ENCODE peak calls at places on chromosome 15, in four cellular contexts. F, K, T and E are unnamed samples.

GRCh38 chr15:35603298-35603697 is 57.3 kb upstream of the DPH6 start:
- DNase-seq in T (no peak), F (no peak), K (peak; percentile 61), E (no peak)

GRCh38 chr15:63985221-63986184 is 60.8 kb downstream of the DAPK2 start:
- DNase-seq in T (peak; percentile 79), F (peak; percentile 48), K (no peak), E (no peak)

GRCh38 chr15:33031324-33031736 is 163.2 kb downstream of the FMN1 start:
- DNase-seq in K (peak; percentile 61), F (no peak), T (no peak), E (no peak)

GRCh38 chr15:94029495-94029894 is 201.9 kb upstream of the MCTP2 start:
- DNase-seq in K (no peak), F (no peak), T (no peak), E (no peak)

GRCh38 chr15:96403932-96404331 is 73.4 kb downstream of the NR2F2 start:
- DNase-seq in K (no peak), T (no peak), F (no peak), E (no peak)

GRCh38 chr15:43105077-43105769 is 615 bp downstream of the UBR1 start:
- DNase-seq in F (peak; percentile 11), K (no peak), T (no peak), E (no peak)

GRCh38 chr15:82108489-82109078 is 62.8 kb upstream of the MEX3B start:
- DNase-seq in T (peak; percentile 32), K (no peak), F (peak; percentile 61), E (peak; percentile 68)

GRCh38 chr15:80199869-80200268 is 47.1 kb downstream of the FAH start:
- DNase-seq in T (no peak), K (no peak), F (no peak), E (no peak)

GRCh38 chr15:88032787-88033186 is 223.8 kb downstream of the NTRK3 start:
- DNase-seq in K (no peak), F (no peak), T (no peak), E (no peak)

GRCh38 chr15:62941719-62942118 is 100.8 kb upstream of the TPM1 start:
- DNase-seq in F (no peak), K (no peak), T (no peak), E (no peak)

GRCh38 chr15:62940359-62940754 is 102.2 kb upstream of the TPM1 start:
- DNase-seq in F (no peak), K (no peak), T (no peak), E (no peak)

GRCh38 chr15:62940755-62941361 is 101.7 kb upstream of the TPM1 start:
- DNase-seq in F (no peak), K (peak; percentile 89), T (peak; percentile 87), E (no peak)

GRCh38 chr15:62935300-62936081 is 107.1 kb upstream of the TPM1 start:
- DNase-seq in K (no peak), T (no peak), F (peak; percentile 40), E (no peak)

GRCh38 chr15:62938825-62939224 is 103.7 kb upstream of the TPM1 start:
- DNase-seq in K (no peak), T (no peak), F (no peak), E (no peak)
- TF ChIP-seq CTCF in K (no peak), T (no peak), F (no peak), E (no peak)

GRCh38 chr15:61750271-61751084 is 309.8 kb downstream of the VPS13C start:
- DNase-seq in F (no peak), K (no peak), T (no peak), E (no peak)
- TF ChIP-seq CTCF in F (no peak), K (no peak), T (no peak), E (no peak)

GRCh38 chr15:44536298-44536961 is 517 bp upstream of the EIF3J start:
- DNase-seq in F (peak; percentile 92), K (peak; percentile 62), T (peak; percentile 90), E (peak; percentile 88)
- TF ChIP-seq CTCF in F (peak; percentile 48), K (peak; percentile 9), T (peak; percentile 48), E (no peak)

GRCh38 chr15:44295909-44296420 is 7.4 kb downstream of the GOLM2 start:
- DNase-seq in K (no peak), F (no peak), T (no peak), E (no peak)

GRCh38 chr15:44300567-44300966 is 12.0 kb downstream of the GOLM2 start:
- DNase-seq in F (no peak), T (no peak), K (no peak), E (no peak)

GRCh38 chr15:44299997-44300396 is 11.5 kb downstream of the GOLM2 start:
- DNase-seq in F (no peak), T (no peak), K (no peak), E (no peak)

GRCh38 chr15:44296625-44297524 is 8.4 kb downstream of the GOLM2 start:
- DNase-seq in K (no peak), F (peak; percentile 8), T (no peak), E (no peak)

GRCh38 chr15:44298878-44299277 is 10.4 kb downstream of the GOLM2 start:
- DNase-seq in T (no peak), F (no peak), K (no peak), E (no peak)
- TF ChIP-seq CTCF in T (no peak), F (peak; percentile 32), K (peak; percentile 46), E (peak; percentile 41)

GRCh38 chr15:98781838-98782237 is 133.5 kb downstream of the IGF1R start:
- DNase-seq in K (no peak), T (no peak), F (no peak), E (no peak)

GRCh38 chr15:98777426-98777825 is 129.1 kb downstream of the IGF1R start:
- DNase-seq in F (no peak), T (no peak), K (no peak), E (no peak)

GRCh38 chr15:98778263-98778959 is 130.1 kb downstream of the IGF1R start:
- DNase-seq in K (no peak), F (no peak), T (no peak), E (no peak)

GRCh38 chr15:98778960-98779359 is 130.6 kb downstream of the IGF1R start:
- DNase-seq in F (no peak), T (no peak), K (no peak), E (no peak)

DNA sequence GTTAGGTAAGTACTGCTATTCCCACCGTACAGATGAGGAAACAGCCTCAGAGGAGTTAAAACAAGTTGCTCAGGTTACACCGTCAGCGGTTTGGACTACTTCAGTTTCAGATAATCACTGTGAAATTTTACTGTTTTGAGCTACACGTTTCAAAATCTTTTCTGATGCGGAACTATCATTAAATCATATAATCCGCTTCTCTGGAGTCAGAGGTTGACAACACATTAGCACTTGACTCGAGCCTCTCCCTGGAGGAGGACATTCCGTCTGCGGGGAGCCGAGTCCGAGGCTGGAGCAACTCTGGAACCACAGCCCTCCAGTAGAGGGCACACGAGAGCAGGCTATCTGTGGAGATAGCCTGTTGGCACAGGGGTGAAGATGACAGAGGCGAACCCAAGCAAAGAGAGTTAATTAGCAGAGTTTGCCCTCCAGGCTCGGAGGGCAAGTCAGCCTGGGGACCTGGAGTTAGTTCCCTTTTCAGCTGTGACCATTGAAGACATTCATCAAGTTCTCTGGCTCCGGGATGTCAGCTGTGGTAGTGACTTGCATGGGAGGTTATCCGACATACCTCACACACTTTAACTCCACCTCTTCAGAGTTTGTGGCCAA is 131.2 kb downstream of the IGF1R start:
- DNase-seq in F (peak; percentile 72), T (peak; percentile 58), K (peak; percentile 42), E (peak; percentile 89)
- TF ChIP-seq CTCF in F (peak; percentile 97), T (peak; percentile 88), K (peak; percentile 98), E (peak; percentile 89)

GRCh38 chr15:91946914-91947313 is 93.4 kb downstream of the SLCO3A1 start:
- DNase-seq in F (no peak), K (no peak), T (no peak), E (peak; percentile 40)
- TF ChIP-seq CTCF in F (peak; percentile 9), K (no peak), T (no peak), E (no peak)

GRCh38 chr15:79163395-79163794 is 72.8 kb upstream of the RASGRF1 start:
- DNase-seq in T (no peak), F (no peak), K (no peak), E (no peak)

GRCh38 chr15:79161837-79162508 is 71.4 kb upstream of the RASGRF1 start:
- DNase-seq in F (no peak), T (no peak), K (no peak), E (no peak)

GRCh38 chr15:79164043-79164442 is 73.5 kb upstream of the RASGRF1 start:
- DNase-seq in F (no peak), T (no peak), K (no peak), E (no peak)

GRCh38 chr15:79166311-79166955 is 75.9 kb upstream of the RASGRF1 start:
- DNase-seq in K (no peak), T (no peak), F (no peak), E (no peak)

DNA sequence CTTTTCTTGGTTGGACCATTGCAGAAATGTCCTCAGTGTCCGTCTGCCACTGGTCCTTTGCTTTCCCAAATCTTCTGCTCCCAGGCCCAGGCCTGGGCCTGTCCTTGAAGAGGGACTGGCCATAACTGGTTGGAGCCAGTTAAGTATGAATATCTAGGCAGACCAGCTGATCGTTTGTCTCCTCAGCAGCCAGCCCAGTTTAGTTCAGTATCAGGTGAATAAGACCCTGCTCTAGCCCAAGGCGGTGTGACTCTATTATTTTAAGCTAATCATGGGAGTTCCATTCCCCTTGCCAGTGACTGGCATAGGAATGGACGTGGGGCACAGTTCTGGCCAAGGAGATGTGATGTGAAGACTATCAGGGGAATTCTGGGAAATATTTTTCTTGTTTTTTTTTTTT is 73.9 kb upstream of the RASGRF1 start:
- DNase-seq in K (no peak), F (no peak), T (no peak), E (no peak)
- TF ChIP-seq CTCF in K (no peak), F (no peak), T (no peak), E (no peak)

GRCh38 chr15:23003736-23004135 is 23.6 kb upstream of the CYFIP1 start:
- DNase-seq in F (no peak), K (no peak), T (no peak), E (no peak)

GRCh38 chr15:23002920-23003319 is 22.8 kb upstream of the CYFIP1 start:
- DNase-seq in F (no peak), T (no peak), K (no peak), E (no peak)
- TF ChIP-seq CTCF in F (no peak), T (no peak), K (no peak), E (no peak)

GRCh38 chr15:31953573-31953972 is 76.7 kb upstream of the CHRNA7 start:
- DNase-seq in F (no peak), K (no peak), T (no peak), E (no peak)
- TF ChIP-seq CTCF in F (no peak), K (no peak), T (no peak), E (no peak)